ENCODE peak calls at places on chromosomes 16 and 17, in four cellular contexts. One of them, this sample, is unnamed.

GRCh38 chr17:4469552-4469951 is 29.1 kb upstream of the SPNS2 start:
- DNase-seq in prostate gland: no peak
- DNase-seq in tibial nerve: no peak
- DNase-seq in A549: no peak
- DNase-seq in this sample: no peak

GRCh38 chr17:47687748-47688147 is 6.2 kb upstream of the TBKBP1 start:
- DNase-seq in A549: no peak
- DNase-seq in tibial nerve: no peak
- DNase-seq in prostate gland: no peak
- DNase-seq in this sample: no peak

GRCh38 chr16:69930117-69930776 is 20.9 kb upstream of the CLEC18A start:
- DNase-seq in tibial nerve: peak; percentile 85
- DNase-seq in prostate gland: peak; percentile 43
- DNase-seq in A549: peak; percentile 82
- DNase-seq in this sample: no peak

GRCh38 chr17:41548844-41549595 is 20.9 kb upstream of the KRT19 start:
- DNase-seq in tibial nerve: peak; percentile 94
- DNase-seq in A549: peak; percentile 96
- DNase-seq in prostate gland: peak; percentile 83
- DNase-seq in this sample: peak; percentile 74

GRCh38 chr17:19016881-19017280 is 12.3 kb upstream of the FAM83G start:
- DNase-seq in tibial nerve: no peak
- DNase-seq in prostate gland: no peak
- DNase-seq in A549: no peak
- DNase-seq in this sample: peak; percentile 22

GRCh38 chr17:80899402-80900268 is 92.0 kb upstream of the CHMP6 start:
- DNase-seq in prostate gland: no peak
- DNase-seq in tibial nerve: no peak
- DNase-seq in A549: peak; percentile 70
- DNase-seq in this sample: no peak

GRCh38 chr17:18967806-18968744 is 16.1 kb downstream of the SLC5A10 start:
- DNase-seq in prostate gland: no peak
- DNase-seq in A549: no peak
- DNase-seq in tibial nerve: no peak
- DNase-seq in this sample: no peak

GRCh38 chr17:79792984-79793923 is 3.6 kb downstream of the CBX8 start:
- DNase-seq in prostate gland: no peak
- DNase-seq in A549: peak; percentile 85
- DNase-seq in tibial nerve: no peak
- DNase-seq in this sample: no peak

GRCh38 chr17:44797809-44798208 is 32.3 kb downstream of the GJC1 start:
- DNase-seq in prostate gland: no peak
- DNase-seq in tibial nerve: no peak
- DNase-seq in A549: no peak
- DNase-seq in this sample: no peak

GRCh38 chr17:74491645-74492044 is 25.2 kb downstream of the CD300A start:
- DNase-seq in prostate gland: no peak
- DNase-seq in tibial nerve: no peak
- DNase-seq in A549: no peak
- DNase-seq in this sample: no peak

GRCh38 chr16:73921295-73921694 is 375.3 kb upstream of the PSMD7 start:
- DNase-seq in A549: no peak
- DNase-seq in prostate gland: no peak
- DNase-seq in tibial nerve: no peak
- DNase-seq in this sample: no peak

GRCh38 chr17:57269052-57269451 is 12.7 kb downstream of the MSI2 start:
- DNase-seq in tibial nerve: no peak
- DNase-seq in prostate gland: no peak
- DNase-seq in A549: no peak
- DNase-seq in this sample: no peak
- H3K4me1 ChIP-seq in tibial nerve: no peaks in the 10 kb centered on the region
- H3K4me1 ChIP-seq in prostate gland: peaks cover 8% of the 10 kb centered on the region
- H3K4me1 ChIP-seq in A549: peaks cover 4% of the 10 kb centered on the region
- H3K4me1 ChIP-seq in this sample: no peaks in the 10 kb centered on the region

DNA sequence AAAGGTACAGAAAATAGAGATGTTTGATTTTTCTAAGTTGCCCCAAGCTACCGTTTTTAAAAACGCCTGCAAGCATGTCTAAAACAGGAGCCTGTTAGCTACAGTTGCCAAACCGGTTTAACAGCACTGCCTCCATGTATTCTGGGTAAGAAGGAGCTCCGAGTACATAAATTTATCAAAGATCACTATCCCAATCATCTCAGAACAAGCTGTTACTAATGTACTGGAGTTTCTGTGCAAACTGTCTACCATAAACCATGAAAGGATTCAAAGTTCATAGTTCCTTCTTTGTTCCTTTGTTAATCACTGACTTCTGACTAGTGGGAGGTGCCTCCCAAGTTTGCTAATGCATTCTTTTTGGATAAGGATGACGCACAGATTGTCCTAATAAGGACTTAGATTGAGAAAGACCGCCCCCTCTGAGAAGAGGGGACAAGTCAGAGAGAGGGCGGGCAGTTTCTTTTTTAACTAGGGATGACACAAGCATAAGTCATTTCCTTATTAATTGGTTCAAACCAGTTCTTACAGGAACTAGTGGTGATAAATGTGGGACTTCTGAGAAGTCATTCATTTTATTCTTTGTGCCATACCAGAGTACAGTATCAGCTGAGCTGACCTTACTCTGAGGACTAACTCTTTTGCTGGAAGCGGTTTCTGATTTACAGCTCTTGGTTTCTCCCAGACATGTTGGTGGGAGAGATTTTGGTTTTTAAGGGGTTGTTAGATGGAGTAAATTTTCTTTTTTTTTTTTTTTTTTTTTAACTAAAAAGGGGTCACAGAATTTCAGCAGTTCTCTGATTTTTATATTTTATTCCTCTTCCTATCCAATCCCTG is 55.2 kb downstream of the TUBD1 start:
- DNase-seq in prostate gland: peak; percentile 92
- DNase-seq in tibial nerve: peak; percentile 82
- DNase-seq in A549: peak; percentile 81
- DNase-seq in this sample: no peak
- TF ChIP-seq POLR2A in prostate gland: peak; percentile 82
- TF ChIP-seq POLR2A in tibial nerve: peak; percentile 74
- TF ChIP-seq POLR2A in A549: no peak
- TF ChIP-seq POLR2A in this sample: peak; percentile 98

DNA sequence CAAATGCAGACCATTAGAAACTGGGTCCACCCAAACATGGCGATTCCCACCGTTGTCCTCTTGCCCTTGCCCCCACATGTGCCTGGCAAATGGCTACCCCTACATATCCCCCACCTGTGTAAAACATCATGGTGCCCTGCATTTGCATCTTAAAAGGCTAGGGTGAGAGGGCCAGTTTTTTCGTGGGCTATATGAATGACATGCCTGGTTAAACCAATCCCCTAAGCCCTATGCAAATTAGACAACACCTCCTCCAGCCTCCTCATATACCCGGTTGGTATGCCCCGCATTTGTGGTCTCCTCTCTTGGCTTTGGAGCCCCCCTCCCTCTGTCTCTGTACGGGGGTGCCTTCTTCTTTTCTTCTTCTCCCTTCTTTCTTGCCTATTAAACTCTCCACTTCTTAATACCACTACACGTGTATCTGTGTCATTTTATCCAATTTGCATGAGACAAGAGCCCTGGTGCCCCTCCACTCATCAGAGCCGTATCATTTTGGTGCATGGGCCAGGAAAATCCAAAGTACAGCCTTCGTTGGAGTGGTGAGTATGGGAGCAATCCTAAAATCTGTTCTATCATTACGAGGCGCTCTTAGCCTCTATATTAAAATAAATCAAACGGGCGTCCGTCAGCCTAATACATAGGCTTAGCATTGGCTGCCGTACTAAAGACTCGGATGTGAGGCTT is 30.1 kb downstream of the QPRT start:
- DNase-seq in tibial nerve: no peak
- DNase-seq in A549: no peak
- DNase-seq in prostate gland: no peak
- DNase-seq in this sample: no peak
- H3K4me1 ChIP-seq in tibial nerve: no peaks in the 10 kb centered on the region
- H3K4me1 ChIP-seq in A549: peaks cover 6% of the 10 kb centered on the region
- H3K4me1 ChIP-seq in prostate gland: no peaks in the 10 kb centered on the region
- H3K4me1 ChIP-seq in this sample: no peaks in the 10 kb centered on the region

DNA sequence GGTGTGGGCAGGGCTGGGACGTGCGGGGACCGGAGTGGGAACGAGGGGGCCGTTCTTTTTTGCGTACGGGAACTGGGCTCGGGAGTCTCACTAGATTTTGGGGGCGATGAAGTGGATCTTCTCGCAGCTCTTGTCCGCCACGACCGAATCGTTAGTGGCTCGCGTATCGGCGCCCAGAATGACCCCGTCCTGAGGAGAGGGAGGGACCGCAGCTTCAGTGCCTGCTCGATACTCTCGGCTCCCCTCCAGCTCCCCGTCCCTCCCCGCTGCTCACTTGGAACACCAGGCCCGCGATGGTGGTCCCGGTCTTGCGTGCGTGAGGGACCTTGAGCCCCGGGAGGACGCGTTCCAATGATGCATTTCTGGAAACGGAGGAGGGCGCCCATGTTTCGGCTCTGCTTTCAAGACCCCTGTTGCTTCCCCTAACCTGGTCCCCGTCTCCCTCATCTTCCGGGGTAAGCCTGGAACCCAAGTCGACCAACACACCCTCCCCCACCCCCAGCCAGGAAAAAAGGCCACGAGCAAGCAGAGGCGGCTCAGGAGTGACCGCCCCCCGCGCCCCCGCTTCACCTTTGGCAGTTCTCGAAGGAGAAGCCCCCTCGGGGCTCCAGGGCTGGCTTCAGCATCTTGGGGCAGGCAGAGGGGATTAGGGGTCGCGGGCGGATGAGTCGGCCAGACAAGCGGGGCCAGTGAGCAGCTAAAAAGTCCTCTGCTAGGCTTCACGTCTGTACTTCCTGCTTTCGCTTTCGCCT is at the start of gene PSMB10:
- DNase-seq in prostate gland: peak; percentile 30
- DNase-seq in tibial nerve: peak; percentile 27
- DNase-seq in A549: peak; percentile 54
- DNase-seq in this sample: peak; percentile 74
- TF ChIP-seq POLR2A in prostate gland: peak; percentile 61
- TF ChIP-seq POLR2A in tibial nerve: no peak
- TF ChIP-seq POLR2A in A549: no peak
- TF ChIP-seq POLR2A in this sample: no peak

This sample was measured in right lobe of liver.